ENCODE peak calls at places on chromosomes 13 and 19, in nine cellular contexts. Z, M, P, J, S, B, F, Q and K are unnamed samples.

GRCh38 chr13:113647351-113648217 is 10.4 kb downstream of the ATP4B start:
- DNase-seq in S (peak), Q (peak), F (peak), M (no peak), Z (peak), P (peak), B (peak), J (peak), K (peak)

GRCh38 chr19:48926909-48927308 is 6.6 kb upstream of the DHDH start:
- DNase-seq in F (peak), P (no peak), B (peak), J (peak), Z (no peak), S (no peak), Q (peak), M (peak), K (no peak)

GRCh38 chr19:39265321-39265916 is 2.8 kb upstream of the IFNL2 start:
- DNase-seq in M (no peak), J (no peak), S (no peak), Z (no peak), F (no peak), P (no peak), B (no peak), Q (no peak), K (no peak)

GRCh38 chr13:24742294-24742693 is 21.7 kb upstream of the RNF17 start:
- DNase-seq in B (no peak), F (no peak), Z (no peak), M (no peak), S (no peak), J (no peak), Q (peak), P (no peak), K (no peak)

GRCh38 chr19:34256835-34257558 is 2.6 kb downstream of the GARRE1 start:
- DNase-seq in F (no peak), Q (no peak), S (no peak), B (peak), J (no peak), M (no peak), Z (no peak), P (no peak), K (no peak)

GRCh38 chr19:13396256-13397080 is 109.8 kb downstream of the CACNA1A start:
- DNase-seq in Q (peak), P (peak), J (peak), B (peak), M (peak), Z (no peak), F (peak), S (peak), K (no peak)

GRCh38 chr13:52845766-52846566 is 2.5 kb downstream of the PCDH8 start:
- DNase-seq in F (no peak), M (no peak), S (no peak), B (no peak), P (peak), Q (no peak), Z (no peak), J (peak), K (no peak)

GRCh38 chr13:44651209-44651608 is 75.1 kb upstream of the TSC22D1 start:
- DNase-seq in B (no peak), S (no peak), M (no peak), P (no peak), F (no peak), J (no peak), Z (no peak), Q (no peak), K (no peak)

GRCh38 chr19:50358483-50359431 is 6.7 kb downstream of the NAPSA start:
- DNase-seq in J (peak), B (peak), Q (no peak), F (no peak), P (peak), S (no peak), M (no peak), Z (peak), K (peak)

GRCh38 chr13:106520205-106521004 is 15.1 kb downstream of the EFNB2 start:
- DNase-seq in Q (no peak), J (no peak), M (no peak), S (no peak), P (no peak), F (no peak), Z (no peak), B (peak), K (no peak)
- TF ChIP-seq CTCF in Q (peak), J (peak), M (peak), S (no peak), P (peak), F (no peak), Z (no peak), B (peak), K (peak)

GRCh38 chr13:111099292-111099691 is 15.8 kb upstream of the ARHGEF7 start:
- DNase-seq in B (no peak), M (no peak), Z (no peak), J (no peak), Q (peak), F (no peak), S (no peak), P (no peak), K (no peak)
- TF ChIP-seq CTCF in B (no peak), M (no peak), Z (no peak), J (no peak), Q (no peak), F (no peak), S (no peak), P (no peak), K (peak)

GRCh38 chr13:48297131-48297786 is 6.3 kb upstream of the RB1 start:
- DNase-seq in M (no peak), J (no peak), S (no peak), F (no peak), Z (no peak), Q (no peak), B (no peak), P (no peak), K (no peak)

GRCh38 chr13:48302920-48303330 is 626 bp upstream of the RB1 start:
- DNase-seq in P (no peak), M (no peak), Z (no peak), F (no peak), Q (no peak), B (peak), J (no peak), S (no peak), K (no peak)

GRCh38 chr13:48296528-48296927 is 7.0 kb upstream of the RB1 start:
- DNase-seq in Q (no peak), J (no peak), F (no peak), S (no peak), B (no peak), M (no peak), P (no peak), Z (no peak), K (no peak)

GRCh38 chr13:48303331-48304131 is at the start of gene RB1:
- DNase-seq in P (peak), J (peak), Q (peak), Z (peak), S (peak), B (peak), M (peak), F (peak), K (peak)

DNA sequence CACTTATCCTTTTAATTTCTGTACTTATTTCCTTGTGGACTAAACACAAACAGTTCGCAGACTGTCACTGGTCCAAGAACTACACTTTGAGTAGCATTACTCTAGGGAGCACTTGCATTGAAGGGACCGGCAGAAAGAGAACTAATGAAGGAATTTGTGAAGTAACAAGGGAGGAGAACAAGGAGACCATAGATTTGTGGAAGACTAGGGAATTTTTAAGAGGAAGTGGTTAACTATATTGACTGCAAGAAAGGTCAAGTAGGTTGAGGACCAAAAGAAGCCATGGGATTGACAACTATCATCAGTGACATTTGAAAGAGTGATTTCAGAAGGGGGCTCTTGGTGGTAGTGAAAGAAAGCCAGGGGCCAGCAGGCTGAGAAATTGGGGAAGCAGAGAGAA is 4.0 kb upstream of the RB1 start:
- DNase-seq in M (no peak), B (no peak), Z (no peak), S (no peak), F (no peak), J (no peak), Q (no peak), P (no peak), K (no peak)
- TF ChIP-seq CTCF in M (no peak), B (no peak), Z (no peak), S (no peak), F (no peak), J (no peak), Q (no peak), P (no peak), K (no peak)

GRCh38 chr13:105410602-105411001 is 1124.9 kb downstream of the EFNB2 start:
- DNase-seq in Q (peak), Z (no peak), P (peak), J (peak), B (peak), M (no peak), F (peak), S (no peak), K (no peak)
- TF ChIP-seq CTCF in Q (peak), Z (no peak), P (peak), J (no peak), B (peak), M (peak), F (peak), S (no peak), K (peak)

GRCh38 chr13:90868321-90868920 is 479.1 kb upstream of the MIR17HG start:
- DNase-seq in S (no peak), F (peak), Z (no peak), Q (peak), J (no peak), P (no peak), B (peak), M (no peak), K (no peak)
- TF ChIP-seq CTCF in S (no peak), F (peak), Z (no peak), Q (peak), J (peak), P (peak), B (peak), M (peak), K (peak)

GRCh38 chr19:44512326-44513298 is 12.3 kb upstream of the ZNF180 start:
- DNase-seq in J (peak), P (no peak), S (no peak), B (peak), M (peak), Z (no peak), F (no peak), Q (peak), K (no peak)
- TF ChIP-seq CTCF in J (no peak), P (peak), S (no peak), B (peak), M (peak), Z (no peak), F (peak), Q (peak), K (peak)

GRCh38 chr19:5153601-5154128 is 184.8 kb downstream of the KDM4B start:
- DNase-seq in J (no peak), P (no peak), Q (no peak), M (no peak), F (no peak), B (no peak), S (no peak), Z (no peak), K (no peak)

GRCh38 chr19:5155586-5156210 is 184.9 kb downstream of the PTPRS start:
- DNase-seq in B (no peak), F (no peak), Z (no peak), P (no peak), Q (no peak), S (no peak), J (no peak), M (no peak), K (peak)

GRCh38 chr19:5154799-5155426 is 185.7 kb downstream of the PTPRS start:
- DNase-seq in J (no peak), M (no peak), Z (no peak), S (no peak), F (no peak), B (no peak), P (no peak), Q (no peak), K (peak)

GRCh38 chr19:5152767-5153532 is 184.0 kb downstream of the KDM4B start:
- DNase-seq in S (no peak), Z (no peak), J (no peak), P (no peak), B (no peak), Q (no peak), F (peak), M (no peak), K (no peak)

GRCh38 chr19:5154129-5154798 is 185.4 kb downstream of the KDM4B start:
- DNase-seq in J (peak), S (no peak), F (peak), B (no peak), Q (peak), P (no peak), Z (peak), M (no peak), K (peak)
- TF ChIP-seq CTCF in J (no peak), S (no peak), F (peak), B (peak), Q (peak), P (peak), Z (no peak), M (peak), K (peak)

GRCh38 chr13:48631441-48631840 is 22.3 kb upstream of the CYSLTR2 start:
- DNase-seq in Z (no peak), P (no peak), J (no peak), B (peak), F (no peak), Q (no peak), S (no peak), M (no peak), K (no peak)

GRCh38 chr13:48636550-48636949 is 17.2 kb upstream of the CYSLTR2 start:
- DNase-seq in J (no peak), P (no peak), B (peak), Z (no peak), M (no peak), Q (no peak), S (no peak), F (no peak), K (no peak)

GRCh38 chr13:48635478-48635877 is 18.3 kb upstream of the CYSLTR2 start:
- DNase-seq in M (no peak), J (no peak), P (no peak), S (no peak), F (no peak), Z (no peak), B (no peak), Q (no peak), K (no peak)

GRCh38 chr13:48634631-48635030 is 19.1 kb upstream of the CYSLTR2 start:
- DNase-seq in F (no peak), Z (no peak), Q (no peak), B (no peak), S (no peak), J (no peak), M (no peak), P (no peak), K (no peak)

DNA sequence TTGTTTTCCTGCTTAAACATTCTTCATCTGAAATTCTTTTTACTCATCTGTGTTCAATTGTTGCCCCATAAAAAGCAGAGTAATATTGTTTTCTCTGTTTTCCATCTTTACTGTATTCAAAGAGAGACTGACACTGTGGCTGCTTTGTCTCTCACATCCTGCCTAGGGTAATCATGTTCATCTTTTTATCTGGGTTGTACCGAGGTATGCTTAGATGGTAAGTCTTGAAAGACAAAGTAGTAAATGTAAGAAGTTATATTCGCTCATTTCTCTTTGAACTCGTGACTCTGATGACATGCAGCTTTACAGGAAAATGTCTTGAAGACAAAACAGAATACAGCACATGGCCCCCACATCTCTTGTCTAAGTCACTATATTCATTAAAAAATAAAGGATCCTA is 20.0 kb upstream of the CYSLTR2 start:
- DNase-seq in B (no peak), F (no peak), Q (no peak), Z (no peak), S (no peak), J (no peak), M (no peak), P (no peak), K (no peak)
- TF ChIP-seq CTCF in B (no peak), F (no peak), Q (no peak), Z (no peak), S (no peak), J (no peak), M (no peak), P (no peak), K (no peak)

DNA sequence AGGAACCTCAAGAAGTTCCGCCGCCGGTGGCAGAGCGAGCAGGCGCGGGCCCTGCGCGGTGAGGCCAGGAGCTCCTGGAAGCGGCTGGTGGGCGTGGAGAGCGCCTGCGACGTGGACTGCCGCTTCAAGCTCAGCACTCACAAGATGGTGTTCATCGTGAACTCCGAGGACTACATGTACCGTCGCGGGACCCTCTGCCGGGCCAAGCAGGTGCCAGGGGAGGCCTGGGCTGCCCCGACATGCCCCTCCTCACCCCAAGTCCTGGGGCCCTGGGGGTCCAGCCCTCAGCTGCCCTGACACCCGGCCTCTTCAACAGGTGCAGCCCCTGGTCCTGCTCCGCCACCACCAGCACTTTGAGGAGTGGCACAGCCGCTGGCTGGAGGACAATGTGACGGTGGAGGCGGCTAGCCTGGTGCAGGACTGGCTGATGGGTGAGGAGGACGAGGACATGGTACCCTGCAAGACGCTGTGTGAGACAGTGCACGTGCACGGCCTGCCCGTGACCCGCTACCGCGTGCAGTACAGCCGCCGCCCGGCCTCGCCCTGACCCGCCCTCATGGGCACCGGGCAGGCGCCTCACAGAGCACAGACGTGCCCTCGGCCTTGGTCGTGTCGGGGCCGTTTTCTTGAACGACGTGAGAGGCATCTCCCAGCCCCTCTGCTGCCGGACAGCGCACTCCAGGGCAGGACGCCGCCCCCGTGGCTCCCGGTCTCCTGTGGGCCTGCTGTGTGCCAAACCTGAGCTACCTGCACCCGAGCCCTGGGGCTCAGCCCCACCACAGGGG is 10.4 kb upstream of the F2RL3 start:
- DNase-seq in F (no peak), M (no peak), Q (no peak), Z (no peak), P (no peak), S (no peak), B (no peak), J (no peak), K (no peak)
- TF ChIP-seq CTCF in F (no peak), M (no peak), Q (no peak), Z (no peak), P (no peak), S (no peak), B (no peak), J (no peak), K (no peak)

DNA sequence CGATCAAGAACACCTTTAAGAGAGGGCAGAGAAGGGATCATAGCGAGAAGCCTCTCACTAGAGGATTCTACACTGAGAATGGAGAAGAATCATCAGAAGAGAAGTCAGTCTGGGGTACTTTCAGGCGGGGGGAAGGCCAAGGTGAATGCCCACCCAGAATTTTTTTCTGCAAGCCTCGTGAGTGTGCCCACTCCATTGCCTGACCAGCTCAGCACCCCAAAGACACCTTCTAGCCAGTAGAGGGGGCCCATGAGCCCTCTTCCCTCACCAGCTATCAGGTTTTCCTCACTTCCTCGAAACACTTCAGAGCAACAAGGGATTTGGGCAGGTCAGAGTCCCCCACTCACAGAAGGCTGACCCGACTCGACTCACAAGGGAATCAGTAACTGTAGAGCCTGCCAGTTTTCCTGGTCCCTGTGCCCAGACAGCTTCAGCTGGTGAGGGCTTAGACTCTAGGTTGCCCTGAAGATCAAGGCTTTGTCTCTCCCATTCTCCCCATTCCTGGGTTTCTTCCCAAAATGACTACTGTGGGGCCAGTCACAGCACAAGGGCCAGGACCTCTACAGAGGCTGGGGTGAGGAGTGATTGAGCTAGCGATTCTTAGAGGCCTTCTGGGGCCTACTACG is 18.4 kb downstream of the NLRP13 start:
- DNase-seq in B (no peak), S (no peak), J (no peak), P (no peak), Z (no peak), F (no peak), Q (no peak), M (no peak), K (no peak)
- TF ChIP-seq CTCF in B (no peak), S (no peak), J (no peak), P (no peak), Z (no peak), F (no peak), Q (no peak), M (no peak), K (no peak)